ENCODE peak calls at places on chromosomes 3 and 15, in eight cellular contexts. One of them, this sample, is unnamed.
A peak's percentile ranks its signal among the peaks of the same experiment; 100 is the strongest.

GRCh38 chr3:42655980-42656679 is 2.6 kb downstream of the ZBTB47 start:
- DNase-seq in GF-D8: no peak
- DNase-seq in stimulated activated CD4-positive, alpha-beta T cell treated with anti-CD3 and anti-CD28 coated beads, Interleukin-12 subunit alpha, Interleukin-12 subunit beta, amount 100 ng/mL, for 24 hours: no peak
- DNase-seq in AG04450: no peak
- DNase-seq in AG08395: peak; percentile 70
- DNase-seq in activated T-helper 2 cell treated with anti-CD3 and anti-CD28 coated beads, Interferon-gamma antibody, Interleukin-2, Interleukin-4, amounts not matched to agents 10 μg/mL and 5 μg/mL and 100 μg/mL, durations not matched to agents 14 hours and 24 hours and 36 hours: no peak
- DNase-seq in astrocyte of the spinal cord: peak; percentile 55
- DNase-seq in MCF 10A: peak; percentile 71
- DNase-seq in this sample: peak; percentile 14

GRCh38 chr3:181581651-181582050 is 130.1 kb upstream of the SOX2 start:
- DNase-seq in GF-D8: no peak
- DNase-seq in stimulated activated CD4-positive, alpha-beta T cell treated with anti-CD3 and anti-CD28 coated beads, Interleukin-12 subunit alpha, Interleukin-12 subunit beta, amount 100 ng/mL, for 24 hours: no peak
- DNase-seq in AG04450: no peak
- DNase-seq in AG08395: no peak
- DNase-seq in activated T-helper 2 cell treated with anti-CD3 and anti-CD28 coated beads, Interferon-gamma antibody, Interleukin-2, Interleukin-4, amounts not matched to agents 10 μg/mL and 5 μg/mL and 100 μg/mL, durations not matched to agents 14 hours and 24 hours and 36 hours: no peak
- DNase-seq in astrocyte of the spinal cord: peak; percentile 61
- DNase-seq in MCF 10A: no peak
- DNase-seq in this sample: no peak

GRCh38 chr3:171797265-171797679 is 13.0 kb downstream of the PLD1 start:
- DNase-seq in GF-D8: no peak
- DNase-seq in stimulated activated CD4-positive, alpha-beta T cell treated with anti-CD3 and anti-CD28 coated beads, Interleukin-12 subunit alpha, Interleukin-12 subunit beta, amount 100 ng/mL, for 24 hours: no peak
- DNase-seq in AG04450: no peak
- DNase-seq in AG08395: no peak
- DNase-seq in activated T-helper 2 cell treated with anti-CD3 and anti-CD28 coated beads, Interferon-gamma antibody, Interleukin-2, Interleukin-4, amounts not matched to agents 10 μg/mL and 5 μg/mL and 100 μg/mL, durations not matched to agents 14 hours and 24 hours and 36 hours: no peak
- DNase-seq in astrocyte of the spinal cord: no peak
- DNase-seq in MCF 10A: peak; percentile 41
- DNase-seq in this sample: peak; percentile 51

GRCh38 chr3:54841461-54841860 is 86.4 kb downstream of the LRTM1 start:
- DNase-seq in GF-D8: no peak
- DNase-seq in stimulated activated CD4-positive, alpha-beta T cell treated with anti-CD3 and anti-CD28 coated beads, Interleukin-12 subunit alpha, Interleukin-12 subunit beta, amount 100 ng/mL, for 24 hours: no peak
- DNase-seq in AG04450: no peak
- DNase-seq in AG08395: no peak
- DNase-seq in activated T-helper 2 cell treated with anti-CD3 and anti-CD28 coated beads, Interferon-gamma antibody, Interleukin-2, Interleukin-4, amounts not matched to agents 10 μg/mL and 5 μg/mL and 100 μg/mL, durations not matched to agents 14 hours and 24 hours and 36 hours: no peak
- DNase-seq in astrocyte of the spinal cord: no peak
- DNase-seq in MCF 10A: peak; percentile 12
- DNase-seq in this sample: peak; percentile 56

GRCh38 chr3:111723293-111723963 is 128.3 kb upstream of the ZBED2 start:
- DNase-seq in GF-D8: no peak
- DNase-seq in stimulated activated CD4-positive, alpha-beta T cell treated with anti-CD3 and anti-CD28 coated beads, Interleukin-12 subunit alpha, Interleukin-12 subunit beta, amount 100 ng/mL, for 24 hours: no peak
- DNase-seq in AG04450: peak; percentile 47
- DNase-seq in AG08395: peak; percentile 77
- DNase-seq in activated T-helper 2 cell treated with anti-CD3 and anti-CD28 coated beads, Interferon-gamma antibody, Interleukin-2, Interleukin-4, amounts not matched to agents 10 μg/mL and 5 μg/mL and 100 μg/mL, durations not matched to agents 14 hours and 24 hours and 36 hours: no peak
- DNase-seq in astrocyte of the spinal cord: peak; percentile 83
- DNase-seq in MCF 10A: peak; percentile 76
- DNase-seq in this sample: peak; percentile 91

GRCh38 chr3:46892285-46893145 is 15.0 kb downstream of the PTH1R start:
- DNase-seq in GF-D8: peak; percentile 42
- DNase-seq in stimulated activated CD4-positive, alpha-beta T cell treated with anti-CD3 and anti-CD28 coated beads, Interleukin-12 subunit alpha, Interleukin-12 subunit beta, amount 100 ng/mL, for 24 hours: no peak
- DNase-seq in AG04450: peak; percentile 8
- DNase-seq in AG08395: peak; percentile 85
- DNase-seq in activated T-helper 2 cell treated with anti-CD3 and anti-CD28 coated beads, Interferon-gamma antibody, Interleukin-2, Interleukin-4, amounts not matched to agents 10 μg/mL and 5 μg/mL and 100 μg/mL, durations not matched to agents 14 hours and 24 hours and 36 hours: no peak
- DNase-seq in astrocyte of the spinal cord: peak; percentile 34
- DNase-seq in MCF 10A: peak; percentile 31
- DNase-seq in this sample: peak; percentile 68

GRCh38 chr3:99114565-99115291 is 213.2 kb upstream of the DCBLD2 start:
- DNase-seq in GF-D8: no peak
- DNase-seq in stimulated activated CD4-positive, alpha-beta T cell treated with anti-CD3 and anti-CD28 coated beads, Interleukin-12 subunit alpha, Interleukin-12 subunit beta, amount 100 ng/mL, for 24 hours: no peak
- DNase-seq in AG04450: peak; percentile 16
- DNase-seq in AG08395: peak; percentile 26
- DNase-seq in activated T-helper 2 cell treated with anti-CD3 and anti-CD28 coated beads, Interferon-gamma antibody, Interleukin-2, Interleukin-4, amounts not matched to agents 10 μg/mL and 5 μg/mL and 100 μg/mL, durations not matched to agents 14 hours and 24 hours and 36 hours: no peak
- DNase-seq in astrocyte of the spinal cord: peak; percentile 61
- DNase-seq in MCF 10A: peak; percentile 76
- DNase-seq in this sample: no peak

GRCh38 chr3:158769519-158770253 is 32.2 kb upstream of the MFSD1 start:
- DNase-seq in GF-D8: no peak
- DNase-seq in stimulated activated CD4-positive, alpha-beta T cell treated with anti-CD3 and anti-CD28 coated beads, Interleukin-12 subunit alpha, Interleukin-12 subunit beta, amount 100 ng/mL, for 24 hours: no peak
- DNase-seq in AG04450: no peak
- DNase-seq in AG08395: no peak
- DNase-seq in activated T-helper 2 cell treated with anti-CD3 and anti-CD28 coated beads, Interferon-gamma antibody, Interleukin-2, Interleukin-4, amounts not matched to agents 10 μg/mL and 5 μg/mL and 100 μg/mL, durations not matched to agents 14 hours and 24 hours and 36 hours: no peak
- DNase-seq in astrocyte of the spinal cord: no peak
- DNase-seq in MCF 10A: no peak
- DNase-seq in this sample: no peak

GRCh38 chr15:59166156-59166555 is 40.5 kb upstream of the LDHAL6B start:
- DNase-seq in GF-D8: no peak
- DNase-seq in stimulated activated CD4-positive, alpha-beta T cell treated with anti-CD3 and anti-CD28 coated beads, Interleukin-12 subunit alpha, Interleukin-12 subunit beta, amount 100 ng/mL, for 24 hours: no peak
- DNase-seq in AG04450: no peak
- DNase-seq in AG08395: peak; percentile 47
- DNase-seq in activated T-helper 2 cell treated with anti-CD3 and anti-CD28 coated beads, Interferon-gamma antibody, Interleukin-2, Interleukin-4, amounts not matched to agents 10 μg/mL and 5 μg/mL and 100 μg/mL, durations not matched to agents 14 hours and 24 hours and 36 hours: no peak
- DNase-seq in astrocyte of the spinal cord: no peak
- DNase-seq in MCF 10A: peak; percentile 53
- DNase-seq in this sample: no peak

GRCh38 chr15:75693501-75694240 is 19.0 kb downstream of the CSPG4 start:
- DNase-seq in GF-D8: peak; percentile 18
- DNase-seq in stimulated activated CD4-positive, alpha-beta T cell treated with anti-CD3 and anti-CD28 coated beads, Interleukin-12 subunit alpha, Interleukin-12 subunit beta, amount 100 ng/mL, for 24 hours: no peak
- DNase-seq in AG04450: no peak
- DNase-seq in AG08395: peak; percentile 71
- DNase-seq in activated T-helper 2 cell treated with anti-CD3 and anti-CD28 coated beads, Interferon-gamma antibody, Interleukin-2, Interleukin-4, amounts not matched to agents 10 μg/mL and 5 μg/mL and 100 μg/mL, durations not matched to agents 14 hours and 24 hours and 36 hours: no peak
- DNase-seq in astrocyte of the spinal cord: peak; percentile 79
- DNase-seq in MCF 10A: peak; percentile 26
- DNase-seq in this sample: no peak